ENCODE peak calls at places on chromosome 3, in five cellular contexts. P, C, X, D and J are unnamed samples.

GRCh38 chr3:64548200-64548889 is 139.5 kb downstream of the ADAMTS9 start:
- DNase-seq in P (no peak), C (no peak), X (peak), D (peak), J (no peak)

GRCh38 chr3:16370872-16371740 is 106.1 kb downstream of the OXNAD1 start:
- DNase-seq in P (no peak), C (no peak), X (no peak), D (no peak), J (peak)

GRCh38 chr3:113264741-113265140 is 53.4 kb downstream of the BOC start:
- DNase-seq in P (no peak), C (no peak), X (no peak), D (no peak), J (no peak)

GRCh38 chr3:149936812-149937230 is 33.9 kb downstream of the PFN2 start:
- DNase-seq in P (no peak), C (peak), X (peak), D (no peak), J (peak)

GRCh38 chr3:79818015-79818414 is 50.2 kb upstream of the ROBO1 start:
- DNase-seq in P (no peak), C (no peak), X (no peak), D (no peak), J (no peak)

GRCh38 chr3:125129512-125129962 is 73.7 kb upstream of the HEG1 start:
- DNase-seq in P (peak), C (no peak), X (peak), D (no peak), J (peak)

GRCh38 chr3:50876947-50877346 is 202.2 kb downstream of the DOCK3 start:
- DNase-seq in P (no peak), C (no peak), X (no peak), D (no peak), J (no peak)

GRCh38 chr3:79028916-79029315 is 738.9 kb downstream of the ROBO1 start:
- DNase-seq in P (no peak), C (no peak), X (no peak), D (no peak), J (no peak)

GRCh38 chr3:72380193-72380592 is 468.1 kb downstream of the SHQ1 start:
- DNase-seq in P (no peak), C (no peak), X (peak), D (no peak), J (peak)

GRCh38 chr3:115804722-115805121 is 181.4 kb downstream of the GAP43 start:
- DNase-seq in P (peak), C (no peak), X (peak), D (no peak), J (peak)

GRCh38 chr3:140378571-140379340 is 299.1 kb upstream of the TRIM42 start:
- DNase-seq in P (no peak), C (no peak), X (peak), D (no peak), J (peak)

GRCh38 chr3:12316253-12316652 is 27.4 kb downstream of the PPARG start:
- DNase-seq in P (no peak), C (no peak), X (no peak), D (no peak), J (no peak)

GRCh38 chr3:45486136-45486535 is 97.8 kb downstream of the LARS2 start:
- DNase-seq in P (peak), C (no peak), X (no peak), D (no peak), J (peak)

GRCh38 chr3:59680916-59681315 is 631.1 kb upstream of the CFAP20DC start:
- DNase-seq in P (no peak), C (no peak), X (no peak), D (no peak), J (no peak)

GRCh38 chr3:188299068-188299467 is 145.1 kb downstream of the LPP start:
- DNase-seq in P (no peak), C (no peak), X (no peak), D (no peak), J (no peak)

GRCh38 chr3:113104746-113105479 is 106.4 kb upstream of the BOC start:
- DNase-seq in P (no peak), C (peak), X (peak), D (no peak), J (no peak)

DNA sequence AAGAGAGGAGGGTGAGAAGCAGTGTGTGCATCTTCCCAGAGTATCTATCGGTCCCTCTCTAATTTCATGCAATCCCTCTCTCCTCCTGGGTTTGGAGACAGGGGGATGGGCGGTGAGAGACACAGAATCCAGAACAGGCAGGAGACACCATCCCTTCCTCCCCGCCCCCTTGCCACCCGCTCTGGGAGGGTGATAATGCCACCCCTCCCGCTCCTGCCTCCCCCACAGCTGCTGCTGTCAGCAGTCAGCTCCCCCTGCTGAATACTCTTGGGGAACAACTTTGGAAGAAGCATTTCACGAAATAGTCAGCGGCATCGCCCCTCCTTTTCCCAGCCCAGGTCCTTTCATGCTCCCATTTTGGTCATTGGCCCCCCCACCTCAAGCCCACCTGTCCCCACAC is 34.0 kb downstream of the SEMA5B start:
- DNase-seq in P (no peak), C (no peak), X (no peak), D (peak), J (no peak)
- H3K4me3 ChIP-seq in P (no peak), C (no peak), X (no peak), D (no peak), J (no peak)

GRCh38 chr3:177537612-177538011 is 340.3 kb upstream of the TBL1XR1 start:
- DNase-seq in P (no peak), C (no peak), X (no peak), D (no peak), J (no peak)

GRCh38 chr3:177536873-177537272 is 339.6 kb upstream of the TBL1XR1 start:
- DNase-seq in P (no peak), C (no peak), X (no peak), D (no peak), J (no peak)

GRCh38 chr3:177538064-177538742 is 340.9 kb upstream of the TBL1XR1 start:
- DNase-seq in P (no peak), C (peak), X (peak), D (peak), J (no peak)

DNA sequence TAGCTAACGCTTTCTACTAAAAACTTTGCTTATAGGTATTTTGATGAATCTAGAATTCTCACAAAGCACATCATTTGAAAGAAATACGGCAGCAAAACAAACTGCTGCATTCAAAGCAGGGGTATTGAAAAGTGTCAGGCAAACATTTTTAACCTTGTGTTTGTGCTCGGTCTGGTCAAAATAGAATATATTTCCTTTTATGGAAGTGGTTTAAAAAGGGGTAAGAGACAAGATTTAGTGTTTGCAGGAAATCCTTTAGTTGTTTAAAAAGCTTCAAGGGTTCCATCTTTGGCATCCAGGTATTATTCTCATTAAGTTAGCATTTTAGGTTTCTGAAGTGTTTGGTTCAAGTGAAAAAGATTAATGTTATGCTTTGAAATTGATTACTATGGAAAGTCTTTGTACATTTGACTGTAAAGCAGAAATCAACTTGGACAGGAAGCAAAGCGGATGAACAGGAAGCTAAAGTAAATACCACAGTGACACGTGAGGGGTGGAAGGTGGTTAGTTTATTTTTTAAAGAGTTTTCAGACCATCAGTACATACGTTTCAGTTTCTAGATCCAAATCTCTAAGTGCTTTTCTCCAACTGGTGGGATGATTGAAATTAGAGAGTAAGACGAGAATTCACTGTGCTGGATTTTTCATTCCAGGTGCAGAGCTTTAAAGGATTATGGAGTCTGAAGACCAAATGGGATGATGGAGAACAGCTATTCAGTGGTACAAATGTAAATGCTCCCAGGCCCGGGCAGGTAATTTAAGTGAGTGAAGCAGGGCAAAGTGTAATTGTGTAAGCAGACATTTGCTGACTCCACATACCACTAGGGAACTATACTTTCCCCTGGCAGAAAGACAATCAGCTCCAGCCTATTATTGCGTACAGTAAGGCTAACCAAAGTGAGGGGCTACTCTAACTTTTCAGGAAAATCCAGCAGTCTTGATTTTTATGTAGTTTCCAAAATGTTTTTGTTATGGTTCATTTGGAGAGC is 341.8 kb upstream of the TBL1XR1 start:
- DNase-seq in P (no peak), C (no peak), X (no peak), D (no peak), J (no peak)
- H3K4me3 ChIP-seq in P (no peak), C (no peak), X (no peak), D (no peak), J (no peak)

GRCh38 chr3:9918261-9919038 is 1.6 kb downstream of the IL17RC start:
- DNase-seq in P (no peak), C (no peak), X (no peak), D (no peak), J (no peak)
- H3K4me3 ChIP-seq in P (no peak), C (no peak), X (no peak), D (no peak), J (peak)

GRCh38 chr3:181725033-181725775 is 13.5 kb downstream of the SOX2 start:
- DNase-seq in P (no peak), C (no peak), X (no peak), D (no peak), J (no peak)

GRCh38 chr3:181728470-181728869 is 16.7 kb downstream of the SOX2 start:
- DNase-seq in P (no peak), C (no peak), X (no peak), D (no peak), J (no peak)

GRCh38 chr3:181727122-181728036 is 15.7 kb downstream of the SOX2 start:
- DNase-seq in P (no peak), C (no peak), X (peak), D (no peak), J (no peak)

GRCh38 chr3:181725830-181726229 is 14.1 kb downstream of the SOX2 start:
- DNase-seq in P (no peak), C (no peak), X (no peak), D (no peak), J (no peak)

GRCh38 chr3:181726351-181727121 is 14.8 kb downstream of the SOX2 start:
- DNase-seq in P (no peak), C (no peak), X (peak), D (no peak), J (peak)
- H3K4me3 ChIP-seq in P (no peak), C (peak), X (peak), D (peak), J (peak)

GRCh38 chr3:7512048-7512447 is 651.1 kb downstream of the GRM7 start:
- DNase-seq in P (no peak), C (no peak), X (no peak), D (no peak), J (no peak)
- H3K4me3 ChIP-seq in P (no peak), C (no peak), X (no peak), D (no peak), J (no peak)

DNA sequence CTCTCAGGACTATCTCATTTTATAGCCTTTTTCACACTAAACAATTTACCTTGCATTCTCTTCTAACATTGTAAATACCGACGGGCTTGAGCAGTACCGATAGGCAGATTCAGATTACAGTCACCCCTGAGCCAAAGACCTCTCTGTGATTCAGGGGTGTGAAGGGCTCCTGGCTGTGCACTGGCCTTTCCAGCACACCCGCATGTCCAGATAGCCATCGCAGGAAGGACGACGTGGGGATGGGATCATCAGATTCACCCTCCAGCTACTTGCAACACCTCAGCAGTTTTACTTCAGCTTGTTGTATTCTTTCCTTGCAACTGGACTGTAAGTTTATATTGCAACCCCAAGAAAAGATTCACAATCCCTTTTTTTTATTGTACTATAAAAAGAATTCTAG is 48.3 kb downstream of the CASR start:
- DNase-seq in P (no peak), C (no peak), X (no peak), D (no peak), J (no peak)
- H3K4me3 ChIP-seq in P (no peak), C (no peak), X (no peak), D (no peak), J (no peak)

GRCh38 chr3:194488007-194488742 is 1.4 kb upstream of the ATP13A3 start:
- DNase-seq in P (no peak), C (no peak), X (no peak), D (no peak), J (peak)
- H3K4me3 ChIP-seq in P (no peak), C (no peak), X (no peak), D (no peak), J (no peak)

DNA sequence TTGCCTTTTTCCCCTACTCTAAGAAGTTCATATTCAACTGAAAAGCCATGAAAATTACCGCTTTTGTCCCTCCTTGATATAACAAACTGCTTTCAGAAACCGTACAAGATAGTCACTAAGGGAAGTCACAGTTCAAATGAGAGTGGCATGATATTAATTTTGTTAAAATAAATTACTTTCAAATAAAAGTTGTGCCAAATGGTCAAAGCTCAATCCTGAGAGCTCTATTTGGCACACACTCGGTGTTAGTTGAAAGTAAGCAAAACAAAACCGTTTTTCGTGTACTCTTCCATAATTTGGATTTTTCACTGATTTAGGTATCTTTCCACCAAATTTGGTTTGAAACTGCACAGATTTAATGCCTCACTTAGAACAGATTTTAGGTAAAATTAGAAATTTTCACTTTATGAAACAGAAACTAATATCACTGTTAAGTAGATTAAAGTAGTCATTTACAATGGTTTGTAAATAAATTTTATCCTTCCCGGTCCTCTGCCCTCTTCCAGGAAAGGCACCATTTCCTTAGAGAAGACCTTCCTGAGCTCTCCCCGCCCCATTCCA is 695 bp downstream of the TCAIM start:
- DNase-seq in P (no peak), C (no peak), X (peak), D (no peak), J (no peak)
- H3K4me3 ChIP-seq in P (peak), C (peak), X (peak), D (peak), J (peak)

GRCh38 chr3:9746330-9746729 is 3.4 kb upstream of the OGG1 start:
- DNase-seq in P (peak), C (no peak), X (peak), D (no peak), J (no peak)

GRCh38 chr3:9743548-9743947 is 6.2 kb upstream of the OGG1 start:
- DNase-seq in P (no peak), C (no peak), X (no peak), D (no peak), J (no peak)

GRCh38 chr3:9745521-9745920 is 4.2 kb upstream of the OGG1 start:
- DNase-seq in P (no peak), C (no peak), X (no peak), D (no peak), J (no peak)

GRCh38 chr3:9742560-9742959 is 7.2 kb upstream of the OGG1 start:
- DNase-seq in P (no peak), C (no peak), X (no peak), D (no peak), J (no peak)

DNA sequence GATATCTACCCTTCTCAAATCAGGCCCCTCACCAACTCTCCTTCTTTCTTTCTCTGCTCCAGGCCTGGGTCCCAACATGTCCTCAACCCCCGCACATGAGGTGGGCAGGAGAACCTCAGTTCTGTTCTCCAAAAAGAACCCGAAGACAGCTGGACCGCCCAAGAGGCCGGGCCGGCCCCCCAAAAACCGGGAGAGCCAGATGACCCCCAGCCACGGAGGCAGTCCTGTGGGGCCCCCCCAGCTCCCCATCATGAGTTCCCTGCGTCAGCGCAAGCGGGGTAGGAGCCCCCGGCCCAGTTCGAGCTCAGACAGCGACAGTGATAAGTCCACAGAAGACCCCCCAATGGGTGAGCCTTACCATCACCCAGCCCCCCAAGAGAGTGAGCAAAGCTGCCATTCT is 5.6 kb upstream of the OGG1 start:
- DNase-seq in P (no peak), C (no peak), X (no peak), D (no peak), J (no peak)
- H3K4me3 ChIP-seq in P (no peak), C (no peak), X (no peak), D (no peak), J (no peak)

GRCh38 chr3:195548046-195548445 is 4.9 kb upstream of the PPP1R2 start:
- DNase-seq in P (no peak), C (no peak), X (no peak), D (no peak), J (no peak)
- H3K4me3 ChIP-seq in P (no peak), C (no peak), X (no peak), D (no peak), J (no peak)